ENCODE peak calls at places on chromosomes 3 and 15, in seven cellular contexts. B is K562, O is tibial artery, W is AG04449, L is progenitor cell of endocrine pancreas, T is foreskin fibroblast, M is GM10248. V is an unnamed sample.
A peak's percentile ranks its signal among the peaks of the same experiment; 100 is the strongest.

GRCh38 chr3:39284457-39284881 is 4.6 kb upstream of the CX3CR1 start:
- DNase-seq in B (no peak), O (no peak), L (no peak), M (no peak), W (no peak), T (peak; percentile 33), V (no peak)

GRCh38 chr15:52261498-52262242 is 33.9 kb downstream of the MYO5C start:
- DNase-seq in B (peak; percentile 7), M (peak; percentile 86), L (peak; percentile 34), W (peak; percentile 21), O (peak; percentile 85), T (peak; percentile 82), V (peak; percentile 80)

GRCh38 chr15:48913141-48913540 is 35.2 kb downstream of the EID1 start:
- DNase-seq in W (no peak), T (no peak), L (no peak), M (no peak), O (no peak), B (peak; percentile 54), V (no peak)

GRCh38 chr3:30576946-30577345 is 29.5 kb upstream of the TGFBR2 start:
- DNase-seq in W (no peak), B (no peak), L (no peak), T (peak; percentile 33), M (no peak), O (no peak), V (no peak)

GRCh38 chr3:123800352-123800682 is 83.8 kb downstream of the MYLK start:
- DNase-seq in T (no peak), O (no peak), B (no peak), L (no peak), W (no peak), M (no peak), V (no peak)

GRCh38 chr3:27659279-27660021 is 62.7 kb downstream of the EOMES start:
- DNase-seq in M (peak; percentile 45), L (peak; percentile 28), T (peak; percentile 71), O (peak; percentile 73), B (peak; percentile 42), W (no peak), V (peak; percentile 53)

GRCh38 chr3:111369953-111370352 is 172.0 kb upstream of the CD96 start:
- DNase-seq in B (no peak), T (peak; percentile 44), W (no peak), O (no peak), M (no peak), L (no peak), V (no peak)

GRCh38 chr3:54731697-54732445 is 196.0 kb downstream of the LRTM1 start:
- DNase-seq in T (peak; percentile 35), B (no peak), M (no peak), W (no peak), O (no peak), L (no peak), V (no peak)

GRCh38 chr3:52046186-52046913 is 10.0 kb downstream of the DUSP7 start:
- DNase-seq in B (no peak), L (no peak), O (peak; percentile 94), M (no peak), W (peak; percentile 98), T (peak; percentile 99), V (no peak)

GRCh38 chr3:52047295-52047960 is 8.9 kb downstream of the DUSP7 start:
- DNase-seq in W (no peak), B (no peak), O (peak; percentile 89), L (no peak), M (no peak), T (no peak), V (no peak)

GRCh38 chr3:52043750-52044149 is 12.6 kb downstream of the DUSP7 start:
- DNase-seq in W (no peak), M (no peak), L (no peak), T (no peak), O (no peak), B (no peak), V (no peak)

GRCh38 chr3:52046914-52047239 is 9.5 kb downstream of the DUSP7 start:
- DNase-seq in W (no peak), M (no peak), B (no peak), T (no peak), L (no peak), O (no peak), V (no peak)

GRCh38 chr3:52044869-52045616 is 11.3 kb downstream of the DUSP7 start:
- DNase-seq in M (no peak), B (no peak), L (no peak), W (no peak), O (no peak), T (no peak), V (no peak)
- TF ChIP-seq CTCF in M (no peak), B (no peak), L (peak; percentile 11), W (no peak), O (no peak), T (no peak), V (no peak)

DNA sequence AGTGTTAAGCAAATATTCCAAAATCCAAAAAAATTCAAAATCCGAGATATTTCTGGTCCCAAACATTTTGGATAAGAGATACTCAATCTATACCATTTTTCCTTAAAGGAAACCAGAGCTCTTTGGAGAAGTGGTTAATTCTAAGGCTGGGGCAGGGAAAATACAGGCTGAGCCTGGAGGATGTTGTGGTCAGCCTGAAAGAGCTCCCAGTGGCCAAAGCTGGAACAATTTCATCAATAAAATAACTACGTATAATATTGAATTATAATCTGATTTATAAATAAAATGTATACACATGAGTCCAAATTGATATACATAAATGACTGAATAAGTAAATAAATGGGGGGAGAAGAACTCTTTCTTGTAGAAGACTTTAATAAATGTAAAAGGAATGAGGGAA is 24.6 kb downstream of the PPARG start:
- DNase-seq in T (no peak), W (no peak), M (no peak), L (no peak), O (no peak), B (no peak), V (no peak)
- TF ChIP-seq CTCF in T (no peak), W (no peak), M (no peak), L (peak; percentile 43), O (no peak), B (no peak), V (no peak)

GRCh38 chr3:129016366-129016724 is 15.2 kb downstream of the EFCC1 start:
- DNase-seq in L (no peak), M (peak; percentile 47), W (no peak), T (no peak), B (no peak), O (no peak), V (no peak)
- TF ChIP-seq CTCF in L (no peak), M (no peak), W (no peak), T (no peak), B (no peak), O (no peak), V (no peak)

GRCh38 chr15:73712107-73712506 is 27.9 kb downstream of the CD276 start:
- DNase-seq in L (no peak), O (no peak), B (peak; percentile 20), W (no peak), T (no peak), M (no peak), V (no peak)
- TF ChIP-seq CTCF in L (no peak), O (no peak), B (peak; percentile 24), W (no peak), T (peak; percentile 22), M (no peak), V (no peak)

DNA sequence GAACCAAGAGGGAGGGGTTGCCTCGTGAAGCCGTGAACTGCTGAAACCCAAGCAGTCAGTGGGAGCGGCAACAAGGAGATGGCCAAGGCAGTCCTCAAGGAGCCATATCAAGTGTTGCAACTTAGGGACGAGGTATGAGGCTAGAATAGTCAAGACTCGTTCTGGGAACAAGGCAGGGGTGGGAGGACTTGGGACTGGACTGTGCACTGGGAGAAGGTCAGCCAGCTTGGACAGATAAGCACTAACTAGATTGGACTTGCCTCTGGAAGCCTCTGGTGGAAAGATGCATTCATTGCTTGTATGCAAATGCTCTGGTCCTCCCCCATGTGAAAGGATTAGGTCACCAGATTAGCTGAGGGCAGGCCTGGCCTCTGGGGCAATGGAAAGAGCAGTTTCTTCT is 123.3 kb upstream of the CTNNB1 start:
- DNase-seq in W (no peak), T (no peak), O (peak; percentile 69), L (no peak), M (no peak), B (peak; percentile 47), V (no peak)
- TF ChIP-seq CTCF in W (no peak), T (no peak), O (no peak), L (no peak), M (no peak), B (peak; percentile 40), V (no peak)

DNA sequence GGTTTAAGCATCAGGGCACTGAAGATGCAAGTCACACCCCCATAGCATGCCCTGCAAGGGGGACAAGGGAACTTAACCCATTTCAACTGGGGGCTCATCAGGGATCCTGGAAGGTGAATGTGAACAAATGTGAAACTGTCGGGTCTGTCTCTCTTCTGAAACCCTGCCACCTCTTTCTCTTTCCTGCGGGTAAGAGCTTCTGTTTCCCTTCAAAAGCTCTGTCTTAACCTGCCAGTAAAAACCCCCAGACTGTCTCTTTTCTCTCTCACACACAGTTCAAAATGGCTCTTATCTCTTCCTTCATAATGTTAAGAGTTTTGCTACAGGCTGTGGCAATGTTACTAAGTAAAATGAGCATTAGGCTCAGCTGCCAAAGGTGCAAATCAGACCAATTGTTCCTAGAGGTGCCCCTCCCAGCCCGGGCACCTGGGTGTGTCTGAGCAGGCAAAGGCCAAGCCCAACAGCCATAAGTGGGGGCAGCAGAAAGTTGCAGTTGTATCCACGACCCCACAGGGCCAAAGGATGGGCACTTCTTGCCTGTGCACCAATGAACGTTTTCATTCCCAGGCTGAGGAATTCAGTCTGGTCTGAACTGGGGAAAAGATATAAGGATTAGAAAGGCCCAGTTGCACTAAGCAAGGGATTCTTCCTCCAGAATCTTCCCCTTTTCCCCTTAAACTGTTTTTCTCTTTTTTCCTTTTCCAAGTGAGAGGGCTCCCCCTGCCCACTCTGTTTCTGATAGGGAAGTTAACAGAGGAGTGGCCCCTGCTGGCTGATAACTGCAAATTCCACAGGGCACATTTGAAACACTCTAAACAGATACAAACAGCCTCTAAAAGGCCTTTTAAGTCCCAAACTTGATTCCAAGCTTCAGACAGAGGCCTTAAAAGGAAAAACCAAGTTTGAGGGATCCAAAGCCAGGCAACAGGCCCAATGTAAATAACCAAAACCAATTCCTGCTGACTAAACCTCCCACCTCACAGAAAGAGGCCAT is 113.8 kb upstream of the EPHA6 start:
- DNase-seq in T (no peak), B (no peak), W (no peak), O (no peak), M (no peak), L (no peak), V (no peak)
- TF ChIP-seq CTCF in T (no peak), B (no peak), W (no peak), O (no peak), M (no peak), L (peak; percentile 60), V (no peak)